ENCODE peak calls at places on chromosomes 7 and 10, in seven cellular contexts. Z is lung microvascular endothelial cell, Q is GM23338, M is mesenteric fat pad, X is tibial nerve, J is cerebellum, Y is stomach. W is an unnamed sample.
A peak's percentile ranks its signal among the peaks of the same experiment; 100 is the strongest.

GRCh38 chr7:117071597-117071996 is 118.3 kb downstream of the ST7 start:
- DNase-seq in Z (no peak), Y (no peak), J (no peak), X (no peak), M (no peak), Q (no peak), W (no peak)

GRCh38 chr7:3912291-3912690 is 611.2 kb downstream of the SDK1 start:
- DNase-seq in Y (no peak), Q (no peak), X (no peak), Z (no peak), J (no peak), M (no peak), W (no peak)

GRCh38 chr7:31492086-31492485 is 21.8 kb upstream of the ITPRID1 start:
- DNase-seq in X (no peak), Y (no peak), Z (no peak), M (no peak), J (no peak), Q (no peak), W (no peak)

GRCh38 chr10:73039635-73040034 is 57.0 kb downstream of the P4HA1 start:
- DNase-seq in J (no peak), Z (no peak), Q (no peak), M (no peak), Y (no peak), X (no peak), W (no peak)

GRCh38 chr10:86868353-86868752 is 89.1 kb downstream of the MMRN2 start:
- DNase-seq in Q (peak; percentile 95), Z (peak; percentile 95), M (no peak), X (no peak), Y (no peak), J (no peak), W (peak; percentile 97)

GRCh38 chr7:51081270-51081890 is 235.2 kb downstream of the COBL start:
- DNase-seq in M (no peak), Z (no peak), X (no peak), Q (no peak), J (no peak), Y (no peak), W (no peak)

GRCh38 chr10:80461208-80462183 is 7.4 kb downstream of the TSPAN14 start:
- DNase-seq in M (no peak), Q (no peak), Z (no peak), X (no peak), J (no peak), Y (no peak), W (no peak)

GRCh38 chr7:24931787-24932186 is 48.2 kb downstream of the OSBPL3 start:
- DNase-seq in Y (no peak), X (no peak), J (no peak), Q (peak; percentile 32), M (no peak), Z (no peak), W (no peak)

GRCh38 chr7:38398725-38399321 is 125.4 kb upstream of the TARP start:
- DNase-seq in Q (peak; percentile 73), X (peak; percentile 41), J (peak; percentile 74), M (no peak), Z (peak; percentile 54), Y (peak; percentile 58), W (peak; percentile 37)

GRCh38 chr10:71285180-71285545 is 33.9 kb upstream of the SLC29A3 start:
- DNase-seq in Q (peak; percentile 86), J (peak; percentile 83), X (peak; percentile 23), M (no peak), Y (peak; percentile 44), Z (peak; percentile 54), W (peak; percentile 60)

GRCh38 chr7:490461-491291 is 29.0 kb downstream of the PDGFA start:
- DNase-seq in Y (no peak), J (no peak), Q (no peak), Z (no peak), X (no peak), M (peak; percentile 84), W (no peak)

GRCh38 chr7:16395121-16395520 is 26.2 kb downstream of the CRPPA start:
- DNase-seq in X (no peak), Y (no peak), J (no peak), M (no peak), Z (no peak), Q (no peak), W (no peak)

GRCh38 chr7:55160539-55160938 is 141.7 kb downstream of the EGFR start:
- DNase-seq in J (no peak), Z (peak; percentile 87), Q (no peak), X (no peak), Y (no peak), M (no peak), W (no peak)

GRCh38 chr7:96330193-96330592 is 8.3 kb upstream of the SLC25A13 start:
- DNase-seq in X (no peak), Z (peak; percentile 15), J (no peak), M (no peak), Y (no peak), Q (no peak), W (no peak)

GRCh38 chr7:21142081-21142480 is 285.8 kb upstream of the SP4 start:
- DNase-seq in M (no peak), J (no peak), Z (no peak), Q (no peak), X (no peak), Y (no peak), W (no peak)

GRCh38 chr7:67724435-67724834 is 727.8 kb downstream of the TYW1 start:
- DNase-seq in Y (no peak), J (no peak), Q (no peak), M (no peak), X (no peak), Z (no peak), W (peak; percentile 28)